ENCODE peak calls at places on chromosomes 16 and 17, in four cellular contexts. One of them, this sample, is unnamed.

GRCh38 chr17:50115744-50116143 is 14.2 kb downstream of the SAMD14 start:
- ATAC-seq in GM23338: no peak
- ATAC-seq in HepG2: no peak
- ATAC-seq in HCT116: no peak
- ATAC-seq in this sample: no peak

GRCh38 chr17:80389011-80389995 is 25.7 kb upstream of the ENDOV start:
- ATAC-seq in GM23338: no peak
- ATAC-seq in HepG2: no peak
- ATAC-seq in HCT116: no peak
- ATAC-seq in this sample: no peak

GRCh38 chr16:74264806-74265205 is 31.8 kb upstream of the PSMD7 start:
- ATAC-seq in GM23338: peak
- ATAC-seq in HepG2: no peak
- ATAC-seq in HCT116: no peak
- ATAC-seq in this sample: no peak

GRCh38 chr17:39015546-39015935 is 48.3 kb upstream of the FBXO47 start:
- ATAC-seq in GM23338: no peak
- ATAC-seq in HepG2: no peak
- ATAC-seq in HCT116: no peak
- ATAC-seq in this sample: no peak

GRCh38 chr16:74448990-74449389 is 27.7 kb upstream of the CLEC18B start:
- ATAC-seq in GM23338: no peak
- ATAC-seq in HepG2: no peak
- ATAC-seq in HCT116: peak
- ATAC-seq in this sample: peak

GRCh38 chr17:348692-349425 is 3.7 kb downstream of the RPH3AL start:
- ATAC-seq in GM23338: no peak
- ATAC-seq in HepG2: peak
- ATAC-seq in HCT116: no peak
- ATAC-seq in this sample: peak

GRCh38 chr16:10088380-10088793 is 93.8 kb downstream of the GRIN2A start:
- ATAC-seq in GM23338: no peak
- ATAC-seq in HepG2: no peak
- ATAC-seq in HCT116: no peak
- ATAC-seq in this sample: no peak

GRCh38 chr16:11561440-11561797 is 25.3 kb downstream of the LITAF start:
- ATAC-seq in GM23338: no peak
- ATAC-seq in HepG2: no peak
- ATAC-seq in HCT116: no peak
- ATAC-seq in this sample: no peak

GRCh38 chr17:57667461-57667923 is 77.6 kb downstream of the CCDC182 start:
- ATAC-seq in GM23338: no peak
- ATAC-seq in HepG2: no peak
- ATAC-seq in HCT116: no peak
- ATAC-seq in this sample: no peak

GRCh38 chr17:18071751-18072150 is 16.0 kb upstream of the DRG2 start:
- ATAC-seq in GM23338: no peak
- ATAC-seq in HepG2: no peak
- ATAC-seq in HCT116: no peak
- ATAC-seq in this sample: no peak

GRCh38 chr17:77453613-77454559 is 313.1 kb downstream of the SEC14L1 start:
- ATAC-seq in GM23338: no peak
- ATAC-seq in HepG2: peak
- ATAC-seq in HCT116: no peak
- ATAC-seq in this sample: no peak

GRCh38 chr16:53599548-53599947 is 96.5 kb upstream of the AKTIP start:
- ATAC-seq in GM23338: no peak
- ATAC-seq in HepG2: peak
- ATAC-seq in HCT116: no peak
- ATAC-seq in this sample: no peak

GRCh38 chr16:88497561-88498420 is 44.7 kb downstream of the ZFPM1 start:
- ATAC-seq in GM23338: no peak
- ATAC-seq in HepG2: no peak
- ATAC-seq in HCT116: no peak
- ATAC-seq in this sample: no peak

GRCh38 chr16:12409700-12410099 is 394.0 kb downstream of the CPPED1 start:
- ATAC-seq in GM23338: no peak
- ATAC-seq in HepG2: no peak
- ATAC-seq in HCT116: no peak
- ATAC-seq in this sample: no peak

GRCh38 chr17:4901648-4902344 is 1.1 kb downstream of the CHRNE start:
- ATAC-seq in GM23338: peak
- ATAC-seq in HepG2: no peak
- ATAC-seq in HCT116: no peak
- ATAC-seq in this sample: peak

GRCh38 chr16:78385406-78385805 is 286.0 kb downstream of the WWOX start:
- ATAC-seq in GM23338: no peak
- ATAC-seq in HepG2: no peak
- ATAC-seq in HCT116: no peak
- ATAC-seq in this sample: no peak

GRCh38 chr17:79702550-79703236 is 28.1 kb upstream of the ENPP7 start:
- ATAC-seq in GM23338: no peak
- ATAC-seq in HepG2: no peak
- ATAC-seq in HCT116: no peak
- ATAC-seq in this sample: no peak

GRCh38 chr16:67865318-67865717 is 7.5 kb upstream of the EDC4 start:
- ATAC-seq in GM23338: peak
- ATAC-seq in HepG2: peak
- ATAC-seq in HCT116: peak
- ATAC-seq in this sample: no peak

DNA sequence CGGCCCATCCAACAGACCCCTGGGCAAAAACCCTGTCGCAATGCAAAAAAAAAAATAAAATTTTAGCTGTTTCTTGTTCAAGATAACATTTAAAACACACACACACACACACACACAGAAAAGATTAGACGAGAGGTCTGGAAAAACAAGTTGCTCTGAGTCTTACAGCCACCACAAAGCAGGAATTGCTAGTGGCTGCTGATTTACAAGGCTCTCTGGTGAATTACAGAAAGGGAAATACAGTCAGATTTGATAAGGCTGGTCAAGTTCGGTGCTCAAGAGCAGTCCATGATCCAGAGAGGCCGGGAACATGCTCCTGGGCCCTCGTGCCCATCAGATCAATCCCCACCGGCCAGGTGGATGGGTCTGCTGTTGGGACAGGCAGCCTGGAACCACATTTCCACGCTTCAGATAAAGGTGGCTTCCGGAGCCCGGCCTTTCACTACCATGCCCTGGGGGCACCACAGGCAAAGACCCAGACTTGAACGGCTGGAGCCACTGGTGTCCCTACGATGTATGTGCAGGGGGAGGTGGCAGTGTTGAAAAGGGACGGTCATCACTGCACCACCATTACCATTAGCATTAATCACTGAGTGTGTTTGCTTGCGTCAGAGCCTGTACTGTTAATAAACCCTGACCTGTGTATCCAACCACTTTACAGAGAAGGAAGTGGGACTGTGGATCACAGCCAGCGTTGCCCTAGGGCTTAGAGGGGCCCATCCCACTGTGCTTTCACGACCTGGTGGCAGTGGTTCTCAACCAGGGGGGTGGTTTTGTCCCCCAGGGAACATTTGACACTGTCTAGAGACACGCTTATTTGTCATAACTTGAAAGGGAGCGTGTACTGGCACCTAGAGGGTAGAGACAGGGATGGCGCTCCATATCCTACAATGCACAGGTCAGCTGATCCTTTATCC is 95.1 kb downstream of the XYLT1 start:
- ATAC-seq in GM23338: no peak
- ATAC-seq in HepG2: peak
- ATAC-seq in HCT116: peak
- ATAC-seq in this sample: no peak
- TF ChIP-seq POLR2AphosphoS5 in GM23338: no peak
- TF ChIP-seq POLR2AphosphoS5 in HepG2: no peak
- TF ChIP-seq POLR2AphosphoS5 in HCT116: no peak
- TF ChIP-seq POLR2AphosphoS5 in this sample: no peak

GRCh38 chr16:71711789-71712188 is 12.7 kb downstream of the PHLPP2 start:
- ATAC-seq in GM23338: peak
- ATAC-seq in HepG2: no peak
- ATAC-seq in HCT116: no peak
- ATAC-seq in this sample: no peak

GRCh38 chr16:71708696-71709095 is 15.8 kb downstream of the PHLPP2 start:
- ATAC-seq in GM23338: no peak
- ATAC-seq in HepG2: no peak
- ATAC-seq in HCT116: peak
- ATAC-seq in this sample: no peak

GRCh38 chr16:71703324-71703723 is 21.2 kb downstream of the PHLPP2 start:
- ATAC-seq in GM23338: no peak
- ATAC-seq in HepG2: no peak
- ATAC-seq in HCT116: no peak
- ATAC-seq in this sample: no peak

GRCh38 chr16:71709231-71709781 is 15.2 kb downstream of the PHLPP2 start:
- ATAC-seq in GM23338: no peak
- ATAC-seq in HepG2: no peak
- ATAC-seq in HCT116: no peak
- ATAC-seq in this sample: no peak

DNA sequence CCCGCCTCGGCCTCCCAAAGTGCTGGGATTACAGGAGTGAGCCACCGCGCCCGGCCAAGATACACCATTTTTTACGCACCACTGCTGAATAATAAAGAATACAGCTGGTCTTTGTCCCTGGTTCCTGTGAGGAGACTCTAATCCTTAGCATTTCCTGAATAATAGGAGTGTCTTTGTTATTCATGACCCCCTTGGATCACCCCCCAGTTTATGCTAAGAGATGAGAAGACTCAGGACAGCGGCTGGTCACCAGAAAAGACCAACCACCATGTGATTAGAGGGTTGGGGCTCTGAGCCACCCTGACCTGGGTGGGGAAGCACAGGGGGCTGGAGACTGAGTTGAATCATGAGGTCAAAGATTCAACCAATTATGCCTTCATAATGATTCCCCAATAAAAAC is 17.3 kb downstream of the PHLPP2 start:
- ATAC-seq in GM23338: peak
- ATAC-seq in HepG2: no peak
- ATAC-seq in HCT116: no peak
- ATAC-seq in this sample: no peak
- H3K4me3 ChIP-seq in GM23338: no peak
- H3K4me3 ChIP-seq in HepG2: no peak
- H3K4me3 ChIP-seq in HCT116: no peak
- H3K4me3 ChIP-seq in this sample: no peak

GRCh38 chr16:86296263-86296662 is 214.1 kb upstream of the FOXF1 start:
- ATAC-seq in GM23338: no peak
- ATAC-seq in HepG2: no peak
- ATAC-seq in HCT116: no peak
- ATAC-seq in this sample: no peak

GRCh38 chr16:86292942-86293341 is 217.4 kb upstream of the FOXF1 start:
- ATAC-seq in GM23338: no peak
- ATAC-seq in HepG2: no peak
- ATAC-seq in HCT116: no peak
- ATAC-seq in this sample: no peak

GRCh38 chr16:86294535-86294934 is 215.8 kb upstream of the FOXF1 start:
- ATAC-seq in GM23338: no peak
- ATAC-seq in HepG2: no peak
- ATAC-seq in HCT116: no peak
- ATAC-seq in this sample: peak

GRCh38 chr16:86292171-86292775 is 218.1 kb upstream of the FOXF1 start:
- ATAC-seq in GM23338: no peak
- ATAC-seq in HepG2: no peak
- ATAC-seq in HCT116: peak
- ATAC-seq in this sample: no peak

GRCh38 chr16:86293897-86294296 is 216.4 kb upstream of the FOXF1 start:
- ATAC-seq in GM23338: no peak
- ATAC-seq in HepG2: no peak
- ATAC-seq in HCT116: no peak
- ATAC-seq in this sample: no peak
- TF ChIP-seq POLR2AphosphoS5 in GM23338: no peak
- TF ChIP-seq POLR2AphosphoS5 in HepG2: no peak
- TF ChIP-seq POLR2AphosphoS5 in HCT116: no peak
- TF ChIP-seq POLR2AphosphoS5 in this sample: no peak

GRCh38 chr17:41773731-41774193 is 12.7 kb downstream of the JUP start:
- ATAC-seq in GM23338: no peak
- ATAC-seq in HepG2: peak
- ATAC-seq in HCT116: no peak
- ATAC-seq in this sample: no peak
- H3K4me3 ChIP-seq in GM23338: no peak
- H3K4me3 ChIP-seq in HepG2: peak
- H3K4me3 ChIP-seq in HCT116: peak
- H3K4me3 ChIP-seq in this sample: no peak

GRCh38 chr17:44184212-44184810 is 2.5 kb upstream of the TMUB2 start:
- ATAC-seq in GM23338: no peak
- ATAC-seq in HepG2: no peak
- ATAC-seq in HCT116: no peak
- ATAC-seq in this sample: no peak

GRCh38 chr17:44188757-44189403 is 2.1 kb downstream of the TMUB2 start:
- ATAC-seq in GM23338: no peak
- ATAC-seq in HepG2: no peak
- ATAC-seq in HCT116: no peak
- ATAC-seq in this sample: no peak

GRCh38 chr17:44190496-44190895 is 3.7 kb downstream of the TMUB2 start:
- ATAC-seq in GM23338: no peak
- ATAC-seq in HepG2: no peak
- ATAC-seq in HCT116: no peak
- ATAC-seq in this sample: no peak

GRCh38 chr17:44186307-44187130 is at the start of gene TMUB2:
- ATAC-seq in GM23338: peak
- ATAC-seq in HepG2: peak
- ATAC-seq in HCT116: peak
- ATAC-seq in this sample: peak

DNA sequence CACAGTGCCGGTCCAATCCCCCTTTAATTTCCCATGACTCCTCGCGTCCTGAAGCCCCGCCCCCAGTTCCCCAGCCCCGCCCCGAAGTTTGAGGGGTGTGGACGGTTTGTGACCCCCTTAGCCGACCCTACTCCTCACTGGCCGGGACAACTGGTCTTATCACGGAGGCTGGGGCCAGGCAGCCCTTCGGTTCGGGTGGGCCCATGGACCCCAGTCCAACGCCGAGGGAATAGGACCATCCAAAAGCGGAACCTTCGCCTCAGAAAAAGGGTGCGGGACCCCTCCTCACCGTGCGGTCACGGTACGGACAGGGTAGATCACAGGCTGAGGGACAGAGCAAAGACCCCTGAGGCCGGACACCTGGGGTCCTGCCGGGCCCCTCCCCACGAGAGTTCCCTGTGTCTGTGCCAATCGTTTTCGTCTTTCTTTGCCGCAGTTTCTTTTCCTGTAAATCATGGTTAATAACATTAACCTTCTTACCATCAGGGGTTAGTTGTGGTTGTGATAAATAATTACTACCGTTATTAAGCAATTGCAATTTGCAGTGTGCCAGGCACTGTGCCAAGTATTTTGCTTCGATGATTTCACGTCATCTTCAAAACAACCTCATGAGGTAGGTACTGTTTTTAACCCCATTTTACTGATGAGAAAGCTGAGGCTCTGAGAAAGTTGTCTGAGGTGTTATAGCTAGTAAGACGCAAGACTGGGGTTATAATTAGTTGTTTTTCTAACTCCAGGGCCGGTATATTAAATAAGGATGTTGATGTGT is 543 bp downstream of the TMUB2 start:
- ATAC-seq in GM23338: peak
- ATAC-seq in HepG2: peak
- ATAC-seq in HCT116: peak
- ATAC-seq in this sample: peak
- TF ChIP-seq POLR2AphosphoS5 in GM23338: peak
- TF ChIP-seq POLR2AphosphoS5 in HepG2: peak
- TF ChIP-seq POLR2AphosphoS5 in HCT116: peak
- TF ChIP-seq POLR2AphosphoS5 in this sample: no peak

GRCh38 chr16:50268352-50268751 is 2.0 kb downstream of the ADCY7 start:
- ATAC-seq in GM23338: no peak
- ATAC-seq in HepG2: no peak
- ATAC-seq in HCT116: no peak
- ATAC-seq in this sample: no peak
- H3K4me3 ChIP-seq in GM23338: no peak
- H3K4me3 ChIP-seq in HepG2: no peak
- H3K4me3 ChIP-seq in HCT116: no peak
- H3K4me3 ChIP-seq in this sample: no peak

This sample was measured in gastroesophageal sphincter.